ENCODE peak calls at places on chromosomes 2 and 18, in nine cellular contexts. One of them, this sample, is unnamed.

GRCh38 chr2:171410624-171411023 is 23.2 kb downstream of the METTL8 start:
- DNase-seq in NCI-H82: no peak
- DNase-seq in frontal cortex: no peak
- DNase-seq in astrocyte of the spinal cord: peak; percentile 14
- DNase-seq in NCI-H460: no peak
- DNase-seq in foreskin keratinocyte: no peak
- DNase-seq in upper lobe of right lung: no peak
- DNase-seq in GDM1: no peak
- DNase-seq in Peyer's patch: no peak
- DNase-seq in this sample: no peak

GRCh38 chr2:130846686-130847375 is 10.1 kb downstream of the ARHGEF4 start:
- DNase-seq in Peyer's patch: no peak
- DNase-seq in astrocyte of the spinal cord: peak; percentile 77
- DNase-seq in NCI-H460: no peak
- DNase-seq in upper lobe of right lung: no peak
- DNase-seq in foreskin keratinocyte: peak; percentile 61
- DNase-seq in GDM1: no peak
- DNase-seq in frontal cortex: no peak
- DNase-seq in NCI-H82: no peak
- DNase-seq in this sample: no peak

GRCh38 chr2:71587509-71588073 is 134.2 kb downstream of the DYSF start:
- DNase-seq in NCI-H82: no peak
- DNase-seq in frontal cortex: no peak
- DNase-seq in NCI-H460: no peak
- DNase-seq in Peyer's patch: no peak
- DNase-seq in GDM1: no peak
- DNase-seq in upper lobe of right lung: no peak
- DNase-seq in foreskin keratinocyte: no peak
- DNase-seq in astrocyte of the spinal cord: no peak
- DNase-seq in this sample: no peak

GRCh38 chr2:62340981-62341624 is 145.2 kb downstream of the B3GNT2 start:
- DNase-seq in NCI-H82: peak; percentile 36
- DNase-seq in GDM1: no peak
- DNase-seq in foreskin keratinocyte: no peak
- DNase-seq in upper lobe of right lung: no peak
- DNase-seq in astrocyte of the spinal cord: no peak
- DNase-seq in frontal cortex: no peak
- DNase-seq in NCI-H460: no peak
- DNase-seq in Peyer's patch: no peak
- DNase-seq in this sample: no peak

GRCh38 chr2:52178845-52179244 is 1146.9 kb upstream of the NRXN1 start:
- DNase-seq in astrocyte of the spinal cord: no peak
- DNase-seq in NCI-H460: no peak
- DNase-seq in NCI-H82: no peak
- DNase-seq in GDM1: no peak
- DNase-seq in foreskin keratinocyte: no peak
- DNase-seq in Peyer's patch: no peak
- DNase-seq in frontal cortex: no peak
- DNase-seq in upper lobe of right lung: no peak
- DNase-seq in this sample: no peak

GRCh38 chr2:100891911-100892642 is 72.1 kb downstream of the NPAS2 start:
- DNase-seq in foreskin keratinocyte: peak; percentile 43
- DNase-seq in NCI-H82: no peak
- DNase-seq in NCI-H460: no peak
- DNase-seq in Peyer's patch: no peak
- DNase-seq in astrocyte of the spinal cord: peak; percentile 75
- DNase-seq in frontal cortex: no peak
- DNase-seq in upper lobe of right lung: no peak
- DNase-seq in GDM1: no peak
- DNase-seq in this sample: no peak

GRCh38 chr2:40721595-40721994 is 269.7 kb upstream of the SLC8A1 start:
- DNase-seq in astrocyte of the spinal cord: peak; percentile 24
- DNase-seq in foreskin keratinocyte: peak; percentile 64
- DNase-seq in NCI-H460: no peak
- DNase-seq in upper lobe of right lung: no peak
- DNase-seq in Peyer's patch: no peak
- DNase-seq in NCI-H82: no peak
- DNase-seq in GDM1: no peak
- DNase-seq in frontal cortex: no peak
- DNase-seq in this sample: no peak

GRCh38 chr2:82120120-82120519 is 1815.6 kb upstream of the LRRTM1 start:
- DNase-seq in NCI-H460: no peak
- DNase-seq in NCI-H82: no peak
- DNase-seq in frontal cortex: no peak
- DNase-seq in Peyer's patch: no peak
- DNase-seq in GDM1: no peak
- DNase-seq in astrocyte of the spinal cord: no peak
- DNase-seq in upper lobe of right lung: no peak
- DNase-seq in foreskin keratinocyte: no peak
- DNase-seq in this sample: no peak

GRCh38 chr2:130727286-130727924 is 1.5 kb upstream of the GPR148 start:
- DNase-seq in NCI-H460: peak; percentile 80
- DNase-seq in frontal cortex: peak; percentile 54
- DNase-seq in NCI-H82: peak; percentile 94
- DNase-seq in astrocyte of the spinal cord: peak; percentile 70
- DNase-seq in foreskin keratinocyte: peak; percentile 70
- DNase-seq in Peyer's patch: peak; percentile 80
- DNase-seq in upper lobe of right lung: peak; percentile 88
- DNase-seq in GDM1: peak; percentile 25
- DNase-seq in this sample: peak; percentile 67

GRCh38 chr18:27823053-27823452 is 353.9 kb downstream of the CDH2 start:
- DNase-seq in upper lobe of right lung: no peak
- DNase-seq in frontal cortex: no peak
- DNase-seq in GDM1: no peak
- DNase-seq in astrocyte of the spinal cord: no peak
- DNase-seq in Peyer's patch: no peak
- DNase-seq in NCI-H82: no peak
- DNase-seq in NCI-H460: no peak
- DNase-seq in foreskin keratinocyte: no peak
- DNase-seq in this sample: no peak

GRCh38 chr18:4638680-4639079 is 183.6 kb upstream of the DLGAP1 start:
- DNase-seq in astrocyte of the spinal cord: no peak
- DNase-seq in foreskin keratinocyte: no peak
- DNase-seq in GDM1: no peak
- DNase-seq in NCI-H82: no peak
- DNase-seq in NCI-H460: no peak
- DNase-seq in frontal cortex: no peak
- DNase-seq in Peyer's patch: no peak
- DNase-seq in upper lobe of right lung: no peak
- DNase-seq in this sample: no peak

GRCh38 chr2:108905176-108905575 is 83.8 kb downstream of the EDAR start:
- DNase-seq in GDM1: no peak
- DNase-seq in frontal cortex: no peak
- DNase-seq in astrocyte of the spinal cord: no peak
- DNase-seq in upper lobe of right lung: no peak
- DNase-seq in foreskin keratinocyte: no peak
- DNase-seq in NCI-H460: no peak
- DNase-seq in NCI-H82: no peak
- DNase-seq in Peyer's patch: no peak
- DNase-seq in this sample: no peak

GRCh38 chr18:64668563-64668962 is 519.7 kb upstream of the LINC00305 start:
- DNase-seq in astrocyte of the spinal cord: no peak
- DNase-seq in NCI-H460: no peak
- DNase-seq in frontal cortex: no peak
- DNase-seq in foreskin keratinocyte: peak; percentile 17
- DNase-seq in NCI-H82: no peak
- DNase-seq in upper lobe of right lung: no peak
- DNase-seq in GDM1: no peak
- DNase-seq in Peyer's patch: no peak
- DNase-seq in this sample: no peak

GRCh38 chr2:191202881-191203397 is 42.3 kb upstream of the MYO1B start:
- DNase-seq in foreskin keratinocyte: peak; percentile 81
- DNase-seq in frontal cortex: no peak
- DNase-seq in NCI-H460: no peak
- DNase-seq in upper lobe of right lung: no peak
- DNase-seq in Peyer's patch: no peak
- DNase-seq in astrocyte of the spinal cord: peak; percentile 13
- DNase-seq in NCI-H82: no peak
- DNase-seq in GDM1: no peak
- DNase-seq in this sample: no peak

GRCh38 chr2:217103752-217104540 is 244.1 kb upstream of the TNP1 start:
- DNase-seq in astrocyte of the spinal cord: peak; percentile 62
- DNase-seq in foreskin keratinocyte: peak; percentile 84
- DNase-seq in NCI-H82: no peak
- DNase-seq in GDM1: no peak
- DNase-seq in upper lobe of right lung: no peak
- DNase-seq in Peyer's patch: no peak
- DNase-seq in NCI-H460: no peak
- DNase-seq in frontal cortex: no peak
- DNase-seq in this sample: no peak

GRCh38 chr2:73859721-73860586 is 31.2 kb downstream of the STAMBP start:
- DNase-seq in Peyer's patch: no peak
- DNase-seq in foreskin keratinocyte: peak; percentile 80
- DNase-seq in upper lobe of right lung: no peak
- DNase-seq in GDM1: no peak
- DNase-seq in NCI-H460: peak; percentile 11
- DNase-seq in astrocyte of the spinal cord: peak; percentile 79
- DNase-seq in frontal cortex: peak; percentile 18
- DNase-seq in NCI-H82: no peak
- DNase-seq in this sample: peak; percentile 28

GRCh38 chr18:52280702-52281101 is 59.3 kb upstream of the DCC start:
- DNase-seq in Peyer's patch: no peak
- DNase-seq in NCI-H460: no peak
- DNase-seq in foreskin keratinocyte: no peak
- DNase-seq in upper lobe of right lung: no peak
- DNase-seq in astrocyte of the spinal cord: no peak
- DNase-seq in GDM1: no peak
- DNase-seq in frontal cortex: no peak
- DNase-seq in NCI-H82: no peak
- DNase-seq in this sample: no peak

GRCh38 chr2:238370482-238371372 is 50.4 kb downstream of the TRAF3IP1 start:
- DNase-seq in foreskin keratinocyte: peak; percentile 41
- DNase-seq in astrocyte of the spinal cord: peak; percentile 71
- DNase-seq in upper lobe of right lung: peak; percentile 69
- DNase-seq in GDM1: peak; percentile 33
- DNase-seq in NCI-H460: peak; percentile 70
- DNase-seq in frontal cortex: peak; percentile 41
- DNase-seq in NCI-H82: peak; percentile 70
- DNase-seq in Peyer's patch: no peak
- DNase-seq in this sample: peak; percentile 73

GRCh38 chr18:48928787-48929186 is 22.0 kb downstream of the SMAD7 start:
- DNase-seq in frontal cortex: no peak
- DNase-seq in astrocyte of the spinal cord: peak; percentile 59
- DNase-seq in GDM1: peak; percentile 80
- DNase-seq in Peyer's patch: peak; percentile 73
- DNase-seq in NCI-H82: no peak
- DNase-seq in upper lobe of right lung: peak; percentile 87
- DNase-seq in NCI-H460: no peak
- DNase-seq in foreskin keratinocyte: peak; percentile 45
- DNase-seq in this sample: peak; percentile 88

GRCh38 chr2:9288681-9289338 is 82.2 kb downstream of the ASAP2 start:
- DNase-seq in upper lobe of right lung: no peak
- DNase-seq in GDM1: no peak
- DNase-seq in NCI-H82: no peak
- DNase-seq in NCI-H460: no peak
- DNase-seq in Peyer's patch: no peak
- DNase-seq in astrocyte of the spinal cord: no peak
- DNase-seq in frontal cortex: no peak
- DNase-seq in foreskin keratinocyte: no peak
- DNase-seq in this sample: no peak

GRCh38 chr2:212711851-212712250 is 173.2 kb upstream of the ERBB4 start:
- DNase-seq in Peyer's patch: no peak
- DNase-seq in foreskin keratinocyte: peak; percentile 94
- DNase-seq in NCI-H82: no peak
- DNase-seq in astrocyte of the spinal cord: peak; percentile 72
- DNase-seq in frontal cortex: no peak
- DNase-seq in NCI-H460: no peak
- DNase-seq in upper lobe of right lung: no peak
- DNase-seq in GDM1: no peak
- DNase-seq in this sample: no peak

GRCh38 chr2:140990416-140990815 is 1140.4 kb downstream of the LRP1B start:
- DNase-seq in upper lobe of right lung: no peak
- DNase-seq in Peyer's patch: no peak
- DNase-seq in foreskin keratinocyte: peak; percentile 16
- DNase-seq in astrocyte of the spinal cord: peak; percentile 94
- DNase-seq in NCI-H460: no peak
- DNase-seq in GDM1: no peak
- DNase-seq in frontal cortex: no peak
- DNase-seq in NCI-H82: no peak
- DNase-seq in this sample: no peak

GRCh38 chr18:63079114-63079513 is 240.5 kb downstream of the BCL2 start:
- DNase-seq in astrocyte of the spinal cord: no peak
- DNase-seq in frontal cortex: no peak
- DNase-seq in foreskin keratinocyte: no peak
- DNase-seq in upper lobe of right lung: no peak
- DNase-seq in NCI-H460: no peak
- DNase-seq in GDM1: no peak
- DNase-seq in Peyer's patch: no peak
- DNase-seq in NCI-H82: no peak
- DNase-seq in this sample: no peak

GRCh38 chr2:147173186-147173575 is 671.6 kb upstream of the ACVR2A start:
- DNase-seq in Peyer's patch: no peak
- DNase-seq in astrocyte of the spinal cord: peak; percentile 3
- DNase-seq in NCI-H82: no peak
- DNase-seq in frontal cortex: no peak
- DNase-seq in upper lobe of right lung: no peak
- DNase-seq in NCI-H460: no peak
- DNase-seq in GDM1: no peak
- DNase-seq in foreskin keratinocyte: peak; percentile 78
- DNase-seq in this sample: no peak

GRCh38 chr2:45330617-45331016 is 280.4 kb downstream of the SRBD1 start:
- DNase-seq in upper lobe of right lung: no peak
- DNase-seq in astrocyte of the spinal cord: no peak
- DNase-seq in NCI-H460: no peak
- DNase-seq in GDM1: no peak
- DNase-seq in NCI-H82: no peak
- DNase-seq in foreskin keratinocyte: peak; percentile 11
- DNase-seq in frontal cortex: no peak
- DNase-seq in Peyer's patch: no peak
- DNase-seq in this sample: peak; percentile 82

GRCh38 chr2:226184540-226184939 is 615.1 kb downstream of the IRS1 start:
- DNase-seq in foreskin keratinocyte: no peak
- DNase-seq in NCI-H82: no peak
- DNase-seq in astrocyte of the spinal cord: no peak
- DNase-seq in Peyer's patch: no peak
- DNase-seq in upper lobe of right lung: no peak
- DNase-seq in GDM1: no peak
- DNase-seq in NCI-H460: peak; percentile 19
- DNase-seq in frontal cortex: no peak
- DNase-seq in this sample: no peak

GRCh38 chr18:9146224-9146623 is 9.6 kb downstream of the ANKRD12 start:
- DNase-seq in NCI-H82: no peak
- DNase-seq in NCI-H460: no peak
- DNase-seq in astrocyte of the spinal cord: no peak
- DNase-seq in upper lobe of right lung: no peak
- DNase-seq in frontal cortex: no peak
- DNase-seq in foreskin keratinocyte: no peak
- DNase-seq in GDM1: no peak
- DNase-seq in Peyer's patch: no peak
- DNase-seq in this sample: no peak

GRCh38 chr2:174771631-174772491 is 7.6 kb upstream of the CHRNA1 start:
- DNase-seq in foreskin keratinocyte: peak; percentile 61
- DNase-seq in NCI-H460: peak; percentile 79
- DNase-seq in astrocyte of the spinal cord: peak; percentile 87
- DNase-seq in upper lobe of right lung: peak; percentile 82
- DNase-seq in frontal cortex: peak; percentile 77
- DNase-seq in NCI-H82: peak; percentile 94
- DNase-seq in GDM1: no peak
- DNase-seq in Peyer's patch: peak; percentile 72
- DNase-seq in this sample: peak; percentile 77

GRCh38 chr2:54577035-54577434 is 120.9 kb downstream of the SPTBN1 start:
- DNase-seq in astrocyte of the spinal cord: no peak
- DNase-seq in NCI-H460: no peak
- DNase-seq in NCI-H82: peak; percentile 18
- DNase-seq in Peyer's patch: no peak
- DNase-seq in frontal cortex: no peak
- DNase-seq in upper lobe of right lung: no peak
- DNase-seq in foreskin keratinocyte: no peak
- DNase-seq in GDM1: no peak
- DNase-seq in this sample: peak; percentile 82

GRCh38 chr2:216777637-216778273 is 82.1 kb downstream of the TNP1 start:
- DNase-seq in NCI-H460: peak; percentile 80
- DNase-seq in Peyer's patch: no peak
- DNase-seq in NCI-H82: peak; percentile 96
- DNase-seq in upper lobe of right lung: no peak
- DNase-seq in frontal cortex: no peak
- DNase-seq in foreskin keratinocyte: peak; percentile 78
- DNase-seq in GDM1: no peak
- DNase-seq in astrocyte of the spinal cord: peak; percentile 36
- DNase-seq in this sample: peak; percentile 24

GRCh38 chr18:79071037-79071960 is 2.1 kb downstream of the ATP9B start:
- DNase-seq in foreskin keratinocyte: no peak
- DNase-seq in Peyer's patch: no peak
- DNase-seq in astrocyte of the spinal cord: no peak
- DNase-seq in NCI-H460: no peak
- DNase-seq in NCI-H82: peak; percentile 43
- DNase-seq in upper lobe of right lung: no peak
- DNase-seq in GDM1: no peak
- DNase-seq in frontal cortex: no peak
- DNase-seq in this sample: no peak

This sample was measured in dermis microvascular lymphatic vessel endothelial cell.